ENCODE peak calls at places on chromosomes 2 and 18, in five cellular contexts. One of them, this sample, is unnamed.
A peak's percentile ranks its signal among the peaks of the same experiment; 100 is the strongest.

GRCh38 chr2:232635820-232636219 is 2.4 kb downstream of the EFHD1 start:
- DNase-seq in non-pigmented ciliary epithelial cell: no peak
- DNase-seq in endodermal cell: no peak
- DNase-seq in Right ventricle myocardium inferior: no peak
- DNase-seq in D341Med: no peak
- DNase-seq in this sample: no peak

GRCh38 chr2:7083580-7084509 is 166.6 kb downstream of the RNF144A start:
- DNase-seq in Right ventricle myocardium inferior: no peak
- DNase-seq in endodermal cell: peak; percentile 79
- DNase-seq in D341Med: peak; percentile 31
- DNase-seq in non-pigmented ciliary epithelial cell: no peak
- DNase-seq in this sample: no peak

GRCh38 chr18:55265916-55266488 is 306.7 kb upstream of the CCDC68 start:
- DNase-seq in non-pigmented ciliary epithelial cell: peak; percentile 55
- DNase-seq in Right ventricle myocardium inferior: no peak
- DNase-seq in endodermal cell: no peak
- DNase-seq in D341Med: no peak
- DNase-seq in this sample: no peak

GRCh38 chr2:178478102-178478441 is 328 bp downstream of the FKBP7 start:
- DNase-seq in D341Med: peak; percentile 25
- DNase-seq in non-pigmented ciliary epithelial cell: no peak
- DNase-seq in endodermal cell: no peak
- DNase-seq in Right ventricle myocardium inferior: no peak
- DNase-seq in this sample: no peak

GRCh38 chr18:36828157-36828629 is 609 bp downstream of the TPGS2 start:
- DNase-seq in Right ventricle myocardium inferior: no peak
- DNase-seq in D341Med: peak; percentile 73
- DNase-seq in non-pigmented ciliary epithelial cell: no peak
- DNase-seq in endodermal cell: peak; percentile 78
- DNase-seq in this sample: no peak

GRCh38 chr2:180524458-180524857 is 455.9 kb upstream of the UBE2E3 start:
- DNase-seq in non-pigmented ciliary epithelial cell: no peak
- DNase-seq in Right ventricle myocardium inferior: no peak
- DNase-seq in D341Med: no peak
- DNase-seq in endodermal cell: peak; percentile 53
- DNase-seq in this sample: no peak

GRCh38 chr18:67525328-67526110 is 9.0 kb upstream of the DSEL start:
- DNase-seq in Right ventricle myocardium inferior: peak; percentile 52
- DNase-seq in D341Med: no peak
- DNase-seq in non-pigmented ciliary epithelial cell: peak; percentile 97
- DNase-seq in endodermal cell: peak; percentile 68
- DNase-seq in this sample: peak; percentile 97

GRCh38 chr2:173210270-173211196 is 134.9 kb downstream of the MAP3K20 start:
- DNase-seq in endodermal cell: peak; percentile 82
- DNase-seq in D341Med: peak; percentile 69
- DNase-seq in Right ventricle myocardium inferior: no peak
- DNase-seq in non-pigmented ciliary epithelial cell: peak; percentile 91
- DNase-seq in this sample: peak; percentile 85

GRCh38 chr2:111139637-111140317 is 19.1 kb downstream of the BCL2L11 start:
- DNase-seq in endodermal cell: no peak
- DNase-seq in non-pigmented ciliary epithelial cell: no peak
- DNase-seq in Right ventricle myocardium inferior: no peak
- DNase-seq in D341Med: no peak
- DNase-seq in this sample: no peak

GRCh38 chr2:152648336-152648735 is 68.9 kb downstream of the PRPF40A start:
- DNase-seq in Right ventricle myocardium inferior: no peak
- DNase-seq in non-pigmented ciliary epithelial cell: no peak
- DNase-seq in endodermal cell: no peak
- DNase-seq in D341Med: no peak
- DNase-seq in this sample: no peak

GRCh38 chr2:112161431-112162145 is 23.4 kb downstream of the FBLN7 start:
- DNase-seq in Right ventricle myocardium inferior: no peak
- DNase-seq in D341Med: no peak
- DNase-seq in endodermal cell: peak; percentile 29
- DNase-seq in non-pigmented ciliary epithelial cell: no peak
- DNase-seq in this sample: no peak

GRCh38 chr2:100197643-100198153 is 55.3 kb upstream of the AFF3 start:
- DNase-seq in D341Med: no peak
- DNase-seq in endodermal cell: peak; percentile 81
- DNase-seq in non-pigmented ciliary epithelial cell: peak; percentile 4
- DNase-seq in Right ventricle myocardium inferior: peak; percentile 81
- DNase-seq in this sample: peak; percentile 45

GRCh38 chr18:53682796-53683195 is 541.7 kb downstream of the MBD2 start:
- DNase-seq in D341Med: no peak
- DNase-seq in non-pigmented ciliary epithelial cell: no peak
- DNase-seq in endodermal cell: peak; percentile 61
- DNase-seq in Right ventricle myocardium inferior: no peak
- DNase-seq in this sample: no peak

GRCh38 chr2:96413067-96413722 is 77.6 kb downstream of the NCAPH start:
- DNase-seq in D341Med: no peak
- DNase-seq in endodermal cell: no peak
- DNase-seq in non-pigmented ciliary epithelial cell: no peak
- DNase-seq in Right ventricle myocardium inferior: no peak
- DNase-seq in this sample: no peak

This sample was measured in retinal pigment epithelial cell.